ENCODE peak calls at places on chromosomes 12 and 14, in five cellular contexts. E is right atrium auricular region, B is tibial nerve, Y is H1, Q is ovary. O is an unnamed sample. For H3K4me1, the result is how much of the 10 kb centered on the place peaks cover.

GRCh38 chr12:75690556-75690955 is 179.1 kb upstream of the KRR1 start:
- DNase-seq in Q (no peak), E (no peak), B (no peak), Y (no peak), O (no peak)

GRCh38 chr12:104177663-104178501 is 37.7 kb upstream of the TXNRD1 start:
- DNase-seq in B (peak), E (peak), Q (peak), Y (no peak), O (peak)

GRCh38 chr14:105902131-105902898 is 375.9 kb downstream of the TMEM121 start:
- DNase-seq in B (no peak), Q (no peak), Y (no peak), E (no peak), O (no peak)

GRCh38 chr12:75656650-75657049 is 145.2 kb upstream of the KRR1 start:
- DNase-seq in E (no peak), B (no peak), Q (no peak), Y (no peak), O (no peak)

GRCh38 chr12:51323317-51323960 is 535 bp downstream of the BIN2 start:
- DNase-seq in Y (no peak), B (no peak), E (no peak), Q (no peak), O (no peak)

GRCh38 chr12:124910561-124911478 is 3.6 kb downstream of the UBC start:
- DNase-seq in E (no peak), B (no peak), Q (no peak), Y (no peak), O (no peak)

GRCh38 chr12:50062733-50063452 is 5.5 kb downstream of the ASIC1 start:
- DNase-seq in B (no peak), E (no peak), Q (no peak), Y (no peak), O (no peak)

GRCh38 chr12:19165446-19165845 is 35.9 kb downstream of the PLEKHA5 start:
- DNase-seq in Y (no peak), Q (no peak), B (no peak), E (no peak), O (peak)

GRCh38 chr14:54343276-54344121 is 53.3 kb upstream of the CDKN3 start:
- DNase-seq in Q (no peak), B (no peak), E (no peak), Y (no peak), O (no peak)

GRCh38 chr14:59253527-59253926 is 65.1 kb downstream of the DAAM1 start:
- DNase-seq in Y (no peak), Q (no peak), E (no peak), B (no peak), O (no peak)

GRCh38 chr12:74468401-74468800 is 69.2 kb upstream of the ATXN7L3B start:
- DNase-seq in Q (no peak), Y (no peak), E (no peak), B (no peak), O (no peak)

GRCh38 chr14:34029921-34030334 is 79.1 kb upstream of the EGLN3 start:
- DNase-seq in Y (no peak), Q (peak), B (peak), E (no peak), O (peak)

GRCh38 chr14:94750371-94750770 is 19.5 kb downstream of the GSC start:
- DNase-seq in Q (no peak), B (no peak), E (no peak), Y (no peak), O (no peak)

GRCh38 chr12:132508248-132508740 is 18.3 kb downstream of the FBRSL1 start:
- DNase-seq in E (no peak), B (no peak), Q (no peak), Y (no peak), O (no peak)

GRCh38 chr14:91372680-91373495 is 44.7 kb downstream of the CCDC88C start:
- DNase-seq in Y (no peak), B (no peak), E (no peak), Q (no peak), O (no peak)

GRCh38 chr12:89721291-89721987 is 12.8 kb upstream of the ATP2B1 start:
- DNase-seq in B (no peak), E (no peak), Q (no peak), Y (no peak), O (no peak)

GRCh38 chr12:30953257-30953656 is 26.7 kb downstream of the TSPAN11 start:
- DNase-seq in Y (no peak), E (no peak), B (no peak), Q (no peak), O (no peak)

GRCh38 chr12:56683-57346 is 9.8 kb upstream of the IQSEC3 start:
- DNase-seq in B (no peak), E (no peak), Q (no peak), Y (no peak), O (no peak)

GRCh38 chr12:103729499-103729898 is 111.5 kb downstream of the NT5DC3 start:
- DNase-seq in E (no peak), Y (no peak), Q (no peak), B (no peak), O (no peak)

GRCh38 chr12:102950107-102950949 is 7.1 kb upstream of the ASCL1 start:
- DNase-seq in E (no peak), Y (no peak), B (no peak), Q (no peak), O (peak)

GRCh38 chr12:1206118-1206734 is 215.2 kb downstream of the ERC1 start:
- DNase-seq in E (no peak), Q (no peak), B (no peak), Y (no peak), O (no peak)
- H3K4me1 ChIP-seq in E (under half), Q (under half), B (under half), Y (under half), O (under half)

GRCh38 chr12:45587877-45588530 is 141.5 kb upstream of the ARID2 start:
- DNase-seq in Y (no peak), Q (no peak), B (no peak), E (no peak), O (no peak)
- TF ChIP-seq CTCF in Y (no peak), Q (no peak), B (no peak), E (peak), O (no peak)

DNA sequence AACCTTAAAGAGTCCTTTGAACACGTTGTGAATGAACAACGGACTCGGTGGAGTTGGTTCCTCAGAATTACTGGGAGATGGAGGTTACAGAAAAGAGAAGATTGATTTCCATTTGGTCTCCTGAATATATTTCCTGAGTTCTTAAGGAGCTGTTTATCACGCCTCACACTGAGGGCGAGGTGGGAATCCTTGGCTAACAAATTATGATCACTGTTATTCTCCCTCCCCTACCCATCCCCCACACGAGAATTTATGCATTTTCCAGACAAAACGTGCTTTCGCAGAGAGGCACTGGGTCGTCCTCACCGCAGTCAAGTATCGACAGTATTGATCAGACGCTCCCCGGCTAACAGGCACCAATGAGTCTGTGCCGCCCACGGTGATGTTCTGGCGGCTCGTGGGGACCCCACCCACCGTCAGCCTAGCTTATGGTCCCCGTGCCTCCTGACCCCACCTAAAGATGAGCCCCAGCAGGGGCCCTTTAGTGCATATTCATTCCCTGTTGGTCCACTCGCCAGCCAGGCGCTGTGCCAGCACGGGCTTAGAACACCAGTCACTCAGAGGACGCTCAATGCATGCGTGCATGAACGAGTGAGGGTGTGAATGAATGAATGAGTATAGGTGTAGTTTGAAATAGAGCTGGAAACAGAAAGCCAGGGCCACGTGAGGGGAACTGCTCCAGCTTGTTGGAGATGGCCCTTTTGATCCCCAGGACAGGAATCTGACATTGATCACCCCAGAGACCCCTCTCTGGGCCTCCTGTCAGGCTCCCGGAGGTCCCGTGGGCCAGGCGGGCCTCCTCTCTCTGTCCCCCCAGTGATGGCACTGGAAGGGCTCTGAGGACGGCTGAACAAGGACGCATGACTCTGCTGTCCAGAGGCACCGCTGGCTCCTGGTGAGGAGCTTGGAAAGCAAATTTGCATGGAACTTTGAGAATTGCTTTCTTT is 194.1 kb upstream of the C14orf180 start:
- DNase-seq in E (no peak), B (peak), Q (no peak), Y (no peak), O (no peak)
- H3K27ac ChIP-seq in E (no peak), B (no peak), Q (no peak), Y (no peak), O (no peak)

GRCh38 chr14:69610859-69611263 is 535 bp upstream of the SUSD6 start:
- DNase-seq in E (no peak), Q (no peak), B (no peak), Y (no peak), O (peak)
- H3K4me1 ChIP-seq in E (under half), Q (under half), B (half or more), Y (under half), O (under half)

GRCh38 chr14:70357557-70357956 is 1.9 kb downstream of the COX16 start:
- DNase-seq in E (no peak), Q (no peak), B (no peak), Y (no peak), O (no peak)

GRCh38 chr14:70357985-70358384 is 1.5 kb downstream of the COX16 start:
- DNase-seq in B (no peak), Q (no peak), E (no peak), Y (no peak), O (no peak)

GRCh38 chr14:70359076-70359424 is 433 bp downstream of the COX16 start:
- DNase-seq in E (no peak), B (no peak), Q (no peak), Y (no peak), O (no peak)

GRCh38 chr14:70358631-70359030 is 852 bp downstream of the COX16 start:
- DNase-seq in E (no peak), Q (no peak), Y (no peak), B (no peak), O (no peak)

DNA sequence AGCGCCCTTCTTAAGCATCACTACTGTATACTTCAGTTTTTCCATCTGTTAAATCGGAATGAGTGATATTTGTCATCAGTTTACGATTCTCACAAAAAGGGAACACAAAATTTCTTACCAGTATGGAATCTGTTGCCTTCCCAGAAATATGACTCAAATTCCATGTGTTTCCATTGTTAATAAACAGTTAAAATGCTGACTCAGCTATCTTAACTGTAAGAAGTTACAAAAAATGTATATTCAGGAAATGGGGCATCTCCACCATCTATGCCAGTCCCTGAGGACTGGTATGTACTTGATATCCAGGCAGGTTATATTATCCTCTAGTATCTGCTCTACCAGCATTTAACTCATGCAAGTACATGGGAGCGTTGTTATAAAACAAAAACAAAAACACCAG is 2.4 kb upstream of the COX16 start:
- DNase-seq in Q (no peak), E (no peak), Y (no peak), B (no peak), O (no peak)
- TF ChIP-seq CTCF in Q (no peak), E (no peak), Y (no peak), B (no peak), O (no peak)

DNA sequence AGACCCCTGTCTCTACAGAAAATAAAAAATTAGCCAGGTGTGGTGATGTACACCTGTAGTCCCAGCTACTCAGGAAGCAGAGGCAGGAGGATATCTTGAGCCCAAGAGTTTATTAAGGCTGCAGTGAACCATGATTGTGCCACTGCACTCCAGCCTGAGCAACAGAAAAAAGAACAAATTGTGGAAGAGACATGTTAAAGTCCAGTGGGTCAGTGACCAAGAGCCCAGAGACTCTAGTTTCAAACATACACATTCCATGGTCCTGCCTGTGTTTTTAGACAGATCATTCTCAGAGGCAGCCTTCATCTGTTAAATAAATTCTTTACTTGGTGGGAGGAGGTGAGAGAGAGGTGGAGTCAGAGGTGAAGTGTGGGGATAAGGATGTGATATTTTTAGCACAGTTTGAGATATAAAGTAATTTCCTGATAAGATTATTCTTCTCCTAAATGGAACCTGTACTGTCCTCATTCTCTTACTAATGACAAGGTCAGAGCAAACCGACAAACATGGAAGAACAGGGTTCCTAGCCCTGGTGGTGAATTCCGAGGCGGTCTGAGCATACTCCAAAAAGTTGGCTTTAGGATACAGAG is 48.7 kb downstream of the RASSF3 start:
- DNase-seq in Q (no peak), B (no peak), E (no peak), Y (no peak), O (no peak)
- H3K27ac ChIP-seq in Q (no peak), B (no peak), E (peak), Y (peak), O (no peak)

GRCh38 chr12:55725556-55725955 is 3.3 kb downstream of the CD63 start:
- DNase-seq in B (no peak), Y (no peak), Q (no peak), E (peak), O (no peak)
- H3K4me1 ChIP-seq in B (half or more), Y (under half), Q (under half), E (under half), O (under half)

GRCh38 chr14:100664841-100665425 is 61.8 kb upstream of the DLK1 start:
- DNase-seq in E (no peak), Y (no peak), B (no peak), Q (peak), O (peak)
- TF ChIP-seq CTCF in E (no peak), Y (no peak), B (no peak), Q (no peak), O (no peak)

GRCh38 chr12:121765573-121765972 is 27.9 kb downstream of the RHOF start:
- DNase-seq in Y (no peak), Q (peak), E (no peak), B (no peak), O (peak)
- H3K27ac ChIP-seq in Y (no peak), Q (no peak), E (no peak), B (no peak), O (no peak)

DNA sequence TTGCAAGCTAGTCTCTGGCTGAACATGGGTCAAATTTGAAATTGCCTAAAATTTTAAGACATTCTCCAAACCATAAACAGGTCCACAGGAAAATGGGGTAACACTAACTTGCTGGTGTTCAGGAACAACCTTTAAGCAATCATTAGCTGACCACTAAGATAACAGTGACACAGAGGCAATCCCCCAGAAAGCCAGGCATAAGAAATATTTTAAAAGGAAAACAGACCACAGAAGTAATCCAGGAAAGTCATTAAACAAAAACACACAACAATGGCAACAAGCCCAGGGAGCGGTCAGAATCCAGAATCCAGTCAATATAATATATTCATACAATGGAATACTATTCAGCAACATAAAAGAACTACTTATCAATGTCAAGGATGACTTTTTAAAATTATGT is 59.1 kb downstream of the LRP6 start:
- DNase-seq in Q (no peak), E (no peak), B (no peak), Y (no peak), O (no peak)
- H3K4me1 ChIP-seq in Q (under half), E (under half), B (under half), Y (under half), O (under half)

O was measured in hepatocyte.